ENCODE peak calls at places on chromosomes 3 and 15, in ten cellular contexts. One of them, this sample, is unnamed. For H3K27me3, the result is how much of the 10 kb centered on the place peaks cover.

GRCh38 chr3:186882881-186883685 is 40.6 kb downstream of the ADIPOQ start:
- DNase-seq in IMR-90: peak
- DNase-seq in heart left ventricle: no peak
- DNase-seq in suprapubic skin: no peak
- DNase-seq in breast epithelium: no peak
- DNase-seq in spleen: no peak
- DNase-seq in stomach: no peak
- DNase-seq in HepG2: peak
- DNase-seq in HCT116: peak
- DNase-seq in sigmoid colon: no peak
- DNase-seq in this sample: no peak

GRCh38 chr15:90291679-90292356 is 26.3 kb downstream of the NGRN start:
- DNase-seq in stomach: peak
- DNase-seq in IMR-90: no peak
- DNase-seq in breast epithelium: no peak
- DNase-seq in sigmoid colon: no peak
- DNase-seq in HepG2: peak
- DNase-seq in heart left ventricle: no peak
- DNase-seq in suprapubic skin: no peak
- DNase-seq in HCT116: peak
- DNase-seq in spleen: no peak
- DNase-seq in this sample: peak

GRCh38 chr3:158273646-158274045 is 163.8 kb downstream of the RSRC1 start:
- DNase-seq in breast epithelium: no peak
- DNase-seq in HCT116: no peak
- DNase-seq in stomach: no peak
- DNase-seq in spleen: no peak
- DNase-seq in IMR-90: peak
- DNase-seq in heart left ventricle: no peak
- DNase-seq in HepG2: no peak
- DNase-seq in sigmoid colon: no peak
- DNase-seq in suprapubic skin: no peak
- DNase-seq in this sample: no peak

GRCh38 chr3:52428151-52429005 is 16.5 kb downstream of the SEMA3G start:
- DNase-seq in IMR-90: peak
- DNase-seq in suprapubic skin: no peak
- DNase-seq in HCT116: peak
- DNase-seq in spleen: peak
- DNase-seq in breast epithelium: peak
- DNase-seq in heart left ventricle: peak
- DNase-seq in stomach: peak
- DNase-seq in HepG2: peak
- DNase-seq in sigmoid colon: peak
- DNase-seq in this sample: peak

GRCh38 chr15:34650177-34650576 is 66.7 kb upstream of the GOLGA8B start:
- DNase-seq in sigmoid colon: no peak
- DNase-seq in suprapubic skin: no peak
- DNase-seq in spleen: no peak
- DNase-seq in HepG2: no peak
- DNase-seq in heart left ventricle: no peak
- DNase-seq in breast epithelium: no peak
- DNase-seq in stomach: no peak
- DNase-seq in HCT116: no peak
- DNase-seq in IMR-90: peak
- DNase-seq in this sample: no peak

GRCh38 chr3:16369247-16369646 is 104.2 kb downstream of the OXNAD1 start:
- DNase-seq in IMR-90: no peak
- DNase-seq in heart left ventricle: no peak
- DNase-seq in HepG2: no peak
- DNase-seq in suprapubic skin: no peak
- DNase-seq in spleen: no peak
- DNase-seq in breast epithelium: no peak
- DNase-seq in HCT116: no peak
- DNase-seq in stomach: no peak
- DNase-seq in sigmoid colon: no peak
- DNase-seq in this sample: no peak

GRCh38 chr15:95169701-95170459 is 938.5 kb downstream of the MCTP2 start:
- DNase-seq in HCT116: no peak
- DNase-seq in spleen: no peak
- DNase-seq in stomach: peak
- DNase-seq in IMR-90: peak
- DNase-seq in HepG2: no peak
- DNase-seq in breast epithelium: no peak
- DNase-seq in heart left ventricle: no peak
- DNase-seq in suprapubic skin: peak
- DNase-seq in sigmoid colon: peak
- DNase-seq in this sample: no peak

GRCh38 chr3:113291572-113291971 is 80.2 kb downstream of the BOC start:
- DNase-seq in HepG2: no peak
- DNase-seq in spleen: no peak
- DNase-seq in stomach: no peak
- DNase-seq in heart left ventricle: no peak
- DNase-seq in breast epithelium: no peak
- DNase-seq in HCT116: no peak
- DNase-seq in sigmoid colon: no peak
- DNase-seq in suprapubic skin: no peak
- DNase-seq in IMR-90: no peak
- DNase-seq in this sample: no peak

GRCh38 chr3:71973337-71974030 is 188.5 kb upstream of the PROK2 start:
- DNase-seq in IMR-90: no peak
- DNase-seq in breast epithelium: no peak
- DNase-seq in HCT116: no peak
- DNase-seq in sigmoid colon: no peak
- DNase-seq in suprapubic skin: no peak
- DNase-seq in heart left ventricle: peak
- DNase-seq in stomach: no peak
- DNase-seq in HepG2: no peak
- DNase-seq in spleen: peak
- DNase-seq in this sample: no peak

DNA sequence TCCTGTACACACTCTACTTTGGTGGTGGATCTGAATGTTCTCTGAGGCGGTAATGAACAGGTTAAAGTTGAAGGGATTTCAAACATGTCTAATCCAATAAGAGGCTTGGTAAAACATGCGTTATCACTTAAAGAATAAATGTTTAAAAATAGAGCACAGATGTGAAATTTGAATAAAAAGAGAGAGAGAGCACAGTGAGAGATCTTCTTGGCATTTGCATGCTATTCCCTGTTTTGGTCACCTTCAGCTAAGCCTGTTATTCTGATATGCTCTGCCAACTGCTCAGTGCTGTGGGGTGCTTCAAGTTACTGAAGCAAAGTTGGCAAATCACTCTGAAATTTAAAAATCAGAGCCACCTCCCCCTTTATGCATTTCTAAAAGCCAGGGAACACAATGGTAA is 237.7 kb upstream of the WNT5A start:
- DNase-seq in breast epithelium: no peak
- DNase-seq in suprapubic skin: no peak
- DNase-seq in stomach: no peak
- DNase-seq in sigmoid colon: no peak
- DNase-seq in spleen: no peak
- DNase-seq in heart left ventricle: no peak
- DNase-seq in HCT116: no peak
- DNase-seq in IMR-90: no peak
- DNase-seq in HepG2: no peak
- DNase-seq in this sample: no peak
- H3K4me3 ChIP-seq in breast epithelium: no peak
- H3K4me3 ChIP-seq in suprapubic skin: no peak
- H3K4me3 ChIP-seq in stomach: no peak
- H3K4me3 ChIP-seq in sigmoid colon: no peak
- H3K4me3 ChIP-seq in spleen: no peak
- H3K4me3 ChIP-seq in heart left ventricle: no peak
- H3K4me3 ChIP-seq in HCT116: no peak
- H3K4me3 ChIP-seq in IMR-90: no peak
- H3K4me3 ChIP-seq in HepG2: no peak
- H3K4me3 ChIP-seq in this sample: no peak

GRCh38 chr15:41495736-41496599 is 2.3 kb downstream of the ITPKA start:
- DNase-seq in stomach: peak
- DNase-seq in HepG2: peak
- DNase-seq in IMR-90: no peak
- DNase-seq in breast epithelium: no peak
- DNase-seq in HCT116: no peak
- DNase-seq in suprapubic skin: no peak
- DNase-seq in sigmoid colon: no peak
- DNase-seq in heart left ventricle: no peak
- DNase-seq in spleen: no peak
- DNase-seq in this sample: peak
- H3K27me3 ChIP-seq in stomach: half or more
- H3K27me3 ChIP-seq in HepG2: under half
- H3K27me3 ChIP-seq in IMR-90: under half
- H3K27me3 ChIP-seq in breast epithelium: under half
- H3K27me3 ChIP-seq in HCT116: under half
- H3K27me3 ChIP-seq in suprapubic skin: half or more
- H3K27me3 ChIP-seq in sigmoid colon: under half
- H3K27me3 ChIP-seq in heart left ventricle: under half
- H3K27me3 ChIP-seq in spleen: half or more
- H3K27me3 ChIP-seq in this sample: under half

GRCh38 chr15:74432271-74432967 is 1.3 kb downstream of the SEMA7A start:
- DNase-seq in suprapubic skin: no peak
- DNase-seq in spleen: no peak
- DNase-seq in heart left ventricle: no peak
- DNase-seq in stomach: no peak
- DNase-seq in sigmoid colon: no peak
- DNase-seq in IMR-90: no peak
- DNase-seq in HCT116: no peak
- DNase-seq in HepG2: no peak
- DNase-seq in breast epithelium: no peak
- DNase-seq in this sample: no peak

GRCh38 chr15:74434260-74434915 is 630 bp upstream of the SEMA7A start:
- DNase-seq in HepG2: no peak
- DNase-seq in heart left ventricle: no peak
- DNase-seq in breast epithelium: no peak
- DNase-seq in sigmoid colon: no peak
- DNase-seq in HCT116: no peak
- DNase-seq in spleen: no peak
- DNase-seq in IMR-90: peak
- DNase-seq in suprapubic skin: no peak
- DNase-seq in stomach: no peak
- DNase-seq in this sample: no peak

GRCh38 chr15:74432968-74433591 is 678 bp downstream of the SEMA7A start:
- DNase-seq in IMR-90: no peak
- DNase-seq in heart left ventricle: no peak
- DNase-seq in spleen: peak
- DNase-seq in breast epithelium: no peak
- DNase-seq in HCT116: no peak
- DNase-seq in sigmoid colon: no peak
- DNase-seq in HepG2: no peak
- DNase-seq in suprapubic skin: no peak
- DNase-seq in stomach: no peak
- DNase-seq in this sample: no peak

GRCh38 chr15:74431645-74432044 is 2.1 kb downstream of the SEMA7A start:
- DNase-seq in HCT116: no peak
- DNase-seq in breast epithelium: no peak
- DNase-seq in sigmoid colon: no peak
- DNase-seq in spleen: no peak
- DNase-seq in suprapubic skin: no peak
- DNase-seq in heart left ventricle: no peak
- DNase-seq in HepG2: no peak
- DNase-seq in IMR-90: no peak
- DNase-seq in stomach: no peak
- DNase-seq in this sample: peak

DNA sequence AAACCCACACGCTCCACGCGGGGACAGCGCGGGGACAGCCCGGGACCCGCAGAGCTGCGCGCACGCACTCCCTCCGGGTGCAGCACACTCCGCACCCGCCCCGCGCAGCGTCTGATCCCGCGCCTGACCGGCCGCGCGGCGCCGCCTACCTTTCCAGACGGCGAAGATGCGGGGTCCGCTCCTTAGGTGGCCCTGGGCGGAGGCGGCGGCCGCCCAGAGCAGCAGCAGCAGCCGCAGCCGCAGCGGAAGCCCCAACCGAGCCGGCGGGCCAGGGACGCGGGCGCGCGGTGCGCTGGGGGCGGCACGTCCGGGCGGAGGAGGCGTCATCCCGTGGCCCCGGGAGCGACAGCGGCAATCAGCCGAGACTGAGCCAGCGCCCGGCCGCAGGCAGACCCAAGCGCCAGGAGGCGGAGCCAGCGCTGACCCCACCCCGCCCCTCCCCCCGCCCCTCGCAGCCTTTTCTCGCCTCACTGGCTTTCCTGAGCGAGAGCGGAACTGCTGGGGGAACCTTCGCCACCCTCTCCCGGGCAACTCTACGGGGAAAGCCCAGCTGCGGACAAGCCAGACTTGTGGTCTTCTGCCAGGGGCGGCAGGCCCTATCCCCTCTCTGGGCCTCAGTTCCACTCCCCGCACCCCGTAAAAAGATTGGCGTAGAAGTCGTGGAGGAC is at the start of gene SEMA7A:
- DNase-seq in suprapubic skin: no peak
- DNase-seq in spleen: peak
- DNase-seq in HCT116: peak
- DNase-seq in HepG2: peak
- DNase-seq in IMR-90: peak
- DNase-seq in stomach: peak
- DNase-seq in sigmoid colon: peak
- DNase-seq in heart left ventricle: peak
- DNase-seq in breast epithelium: no peak
- DNase-seq in this sample: peak
- TF ChIP-seq POLR2A in suprapubic skin: peak
- TF ChIP-seq POLR2A in spleen: peak
- TF ChIP-seq POLR2A in HCT116: peak
- TF ChIP-seq POLR2A in HepG2: peak
- TF ChIP-seq POLR2A in IMR-90: peak
- TF ChIP-seq POLR2A in stomach: no peak
- TF ChIP-seq POLR2A in sigmoid colon: no peak
- TF ChIP-seq POLR2A in heart left ventricle: peak
- TF ChIP-seq POLR2A in breast epithelium: no peak
- TF ChIP-seq POLR2A in this sample: peak

DNA sequence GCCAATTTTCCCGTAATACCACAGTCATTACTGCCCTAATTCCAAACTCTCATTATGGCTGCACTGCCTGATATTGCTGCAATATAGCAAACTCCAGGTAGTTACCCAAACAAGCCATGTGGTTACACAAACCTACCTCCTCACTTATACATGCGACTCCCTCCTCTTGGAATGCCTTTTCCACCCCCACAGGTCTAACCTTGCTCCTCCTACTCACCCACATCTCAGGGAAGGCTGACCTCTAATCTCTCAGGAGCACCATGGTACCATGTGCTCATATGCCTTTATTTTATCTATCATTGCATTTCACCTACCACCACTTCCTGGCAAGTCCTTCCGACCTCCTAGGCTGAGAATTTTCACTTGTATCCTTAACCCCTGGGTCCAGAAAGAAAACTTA is 2.9 kb downstream of the RBPMS2 start:
- DNase-seq in sigmoid colon: no peak
- DNase-seq in spleen: no peak
- DNase-seq in suprapubic skin: no peak
- DNase-seq in breast epithelium: no peak
- DNase-seq in stomach: no peak
- DNase-seq in HepG2: no peak
- DNase-seq in IMR-90: no peak
- DNase-seq in HCT116: no peak
- DNase-seq in heart left ventricle: no peak
- DNase-seq in this sample: no peak
- H3K4me3 ChIP-seq in sigmoid colon: no peak
- H3K4me3 ChIP-seq in spleen: no peak
- H3K4me3 ChIP-seq in suprapubic skin: no peak
- H3K4me3 ChIP-seq in breast epithelium: no peak
- H3K4me3 ChIP-seq in stomach: no peak
- H3K4me3 ChIP-seq in HepG2: no peak
- H3K4me3 ChIP-seq in IMR-90: no peak
- H3K4me3 ChIP-seq in HCT116: no peak
- H3K4me3 ChIP-seq in heart left ventricle: no peak
- H3K4me3 ChIP-seq in this sample: no peak

This sample was measured in Peyer's patch.